ENCODE peak calls at places on chromosome 9, in six cellular contexts. R, Y, L, C, O and P are unnamed samples.

GRCh38 chr9:94031380-94031779 is 52.9 kb upstream of the PTPDC1 start:
- DNase-seq in R (no peak), Y (no peak), L (no peak), C (peak; percentile 12), O (peak; percentile 43), P (no peak)

GRCh38 chr9:106017198-106017740 is 322.9 kb downstream of the TMEM38B start:
- DNase-seq in R (no peak), Y (no peak), L (no peak), C (no peak), O (no peak), P (no peak)

GRCh38 chr9:135947582-135947981 is 13.6 kb downstream of the UBAC1 start:
- DNase-seq in R (no peak), Y (no peak), L (no peak), C (no peak), O (no peak), P (no peak)

GRCh38 chr9:126125577-126125976 is 201.1 kb upstream of the MVB12B start:
- DNase-seq in R (no peak), Y (no peak), L (no peak), C (no peak), O (no peak), P (no peak)

GRCh38 chr9:38371495-38371894 is 21.0 kb upstream of the ALDH1B1 start:
- DNase-seq in R (peak; percentile 35), Y (peak; percentile 34), L (peak; percentile 27), C (peak; percentile 55), O (peak; percentile 68), P (peak; percentile 52)

GRCh38 chr9:132020272-132020671 is 59.4 kb downstream of the MED27 start:
- DNase-seq in R (no peak), Y (no peak), L (no peak), C (no peak), O (no peak), P (no peak)

GRCh38 chr9:119004618-119004990 is 364.6 kb downstream of the BRINP1 start:
- DNase-seq in R (no peak), Y (peak; percentile 86), L (peak; percentile 6), C (peak; percentile 90), O (no peak), P (peak; percentile 57)

GRCh38 chr9:5437254-5438216 is at the start of gene PLGRKT:
- DNase-seq in R (peak; percentile 98), Y (peak; percentile 88), L (peak; percentile 87), C (peak; percentile 93), O (peak; percentile 82), P (peak; percentile 89)

GRCh38 chr9:123568691-123569342 is 212.8 kb downstream of the CRB2 start:
- DNase-seq in R (no peak), Y (peak; percentile 57), L (peak; percentile 50), C (peak; percentile 60), O (no peak), P (no peak)

GRCh38 chr9:121498487-121499176 is 1.0 kb downstream of the GGTA1 start:
- DNase-seq in R (peak; percentile 18), Y (no peak), L (peak; percentile 42), C (peak; percentile 8), O (no peak), P (peak; percentile 43)

GRCh38 chr9:136659861-136660784 is 2.6 kb upstream of the EGFL7 start:
- DNase-seq in R (no peak), Y (no peak), L (no peak), C (no peak), O (no peak), P (no peak)

GRCh38 chr9:95552814-95553546 is 36.2 kb upstream of the PTCH1 start:
- DNase-seq in R (peak; percentile 74), Y (no peak), L (no peak), C (no peak), O (peak; percentile 12), P (no peak)

GRCh38 chr9:127201071-127201541 is 63.5 kb upstream of the GARNL3 start:
- DNase-seq in R (no peak), Y (no peak), L (peak; percentile 29), C (peak; percentile 27), O (no peak), P (no peak)

GRCh38 chr9:77457916-77458592 is 190.1 kb downstream of the GNA14 start:
- DNase-seq in R (peak; percentile 86), Y (peak; percentile 47), L (peak; percentile 60), C (peak; percentile 61), O (peak; percentile 68), P (peak; percentile 42)

GRCh38 chr9:37348917-37349316 is 73.6 kb upstream of the GRHPR start:
- DNase-seq in R (no peak), Y (no peak), L (no peak), C (no peak), O (no peak), P (no peak)

GRCh38 chr9:116322521-116322920 is 168.9 kb downstream of the PAPPA start:
- DNase-seq in R (no peak), Y (no peak), L (peak; percentile 35), C (no peak), O (no peak), P (no peak)

GRCh38 chr9:98850851-98851729 is 43.6 kb downstream of the GALNT12 start:
- DNase-seq in R (peak; percentile 92), Y (no peak), L (no peak), C (no peak), O (peak; percentile 85), P (no peak)

GRCh38 chr9:129932303-129933151 is 97.3 kb downstream of the USP20 start:
- DNase-seq in R (peak; percentile 25), Y (peak; percentile 56), L (peak; percentile 10), C (peak; percentile 68), O (no peak), P (no peak)
- H3K4me1 ChIP-seq in R (peaks cover 9% of the 10 kb centered on the region), Y (peaks cover 8% of the 10 kb centered on the region), L (peaks cover 19% of the 10 kb centered on the region), C (peaks cover 3% of the 10 kb centered on the region), O (peaks cover 31% of the 10 kb centered on the region), P (no peaks in the 10 kb centered on the region)

GRCh38 chr9:20552874-20553624 is 69.2 kb downstream of the MLLT3 start:
- DNase-seq in R (no peak), Y (peak; percentile 50), L (peak; percentile 25), C (peak; percentile 62), O (no peak), P (no peak)

GRCh38 chr9:20550326-20550725 is 72.0 kb downstream of the MLLT3 start:
- DNase-seq in R (no peak), Y (no peak), L (no peak), C (no peak), O (no peak), P (no peak)

GRCh38 chr9:20551236-20551635 is 71.1 kb downstream of the MLLT3 start:
- DNase-seq in R (peak; percentile 47), Y (no peak), L (peak; percentile 17), C (peak; percentile 36), O (no peak), P (peak; percentile 58)

GRCh38 chr9:20553750-20554149 is 68.5 kb downstream of the MLLT3 start:
- DNase-seq in R (no peak), Y (no peak), L (no peak), C (no peak), O (no peak), P (no peak)

GRCh38 chr9:20551835-20552234 is 70.5 kb downstream of the MLLT3 start:
- DNase-seq in R (no peak), Y (no peak), L (no peak), C (no peak), O (no peak), P (no peak)
- H3K4me2 ChIP-seq in R (no peak overlapping the region), Y (no peak overlapping the region), L (no peak overlapping the region), C (no peak overlapping the region), O (no peak overlapping the region), P (no peak overlapping the region)

GRCh38 chr9:113619156-113619861 is 155.8 kb downstream of the RGS3 start:
- DNase-seq in R (no peak), Y (no peak), L (no peak), C (no peak), O (no peak), P (no peak)
- H3K4me1 ChIP-seq in R (peaks cover 17% of the 10 kb centered on the region), Y (peaks cover 71% of the 10 kb centered on the region), L (peaks cover 40% of the 10 kb centered on the region), C (peaks cover 46% of the 10 kb centered on the region), O (no peaks in the 10 kb centered on the region), P (peaks cover 56% of the 10 kb centered on the region)

GRCh38 chr9:70410368-70410767 is 4.1 kb downstream of the KLF9 start:
- DNase-seq in R (no peak), Y (peak; percentile 60), L (peak; percentile 65), C (peak; percentile 74), O (no peak), P (peak; percentile 25)
- H3K4me2 ChIP-seq in R (no peak overlapping the region), Y (peak overlapping the region; percentile 88), L (peak overlapping the region; percentile 89), C (peak overlapping the region; percentile 49), O (peak overlapping the region; percentile 95), P (peak overlapping the region; percentile 89)

GRCh38 chr9:134335490-134336173 is 9.4 kb downstream of the RXRA start:
- DNase-seq in R (no peak), Y (no peak), L (no peak), C (no peak), O (no peak), P (no peak)

GRCh38 chr9:134333234-134333873 is 7.1 kb downstream of the RXRA start:
- DNase-seq in R (no peak), Y (no peak), L (no peak), C (no peak), O (no peak), P (no peak)

GRCh38 chr9:134333874-134334581 is 7.8 kb downstream of the RXRA start:
- DNase-seq in R (no peak), Y (no peak), L (no peak), C (no peak), O (no peak), P (no peak)

GRCh38 chr9:134336174-134336705 is 10.0 kb downstream of the RXRA start:
- DNase-seq in R (no peak), Y (no peak), L (no peak), C (no peak), O (no peak), P (no peak)

GRCh38 chr9:134335095-134335489 is 8.8 kb downstream of the RXRA start:
- DNase-seq in R (no peak), Y (no peak), L (peak; percentile 43), C (no peak), O (no peak), P (peak; percentile 78)
- H3K4me1 ChIP-seq in R (no peaks in the 10 kb centered on the region), Y (peaks cover 11% of the 10 kb centered on the region), L (peaks cover 42% of the 10 kb centered on the region), C (peaks cover under 1% of the 10 kb centered on the region), O (peaks cover 27% of the 10 kb centered on the region), P (peaks cover 37% of the 10 kb centered on the region)

GRCh38 chr9:13446935-13447334 is 167.4 kb upstream of the MPDZ start:
- DNase-seq in R (no peak), Y (no peak), L (no peak), C (no peak), O (no peak), P (no peak)
- H3K4me2 ChIP-seq in R (no peak overlapping the region), Y (no peak overlapping the region), L (no peak overlapping the region), C (no peak overlapping the region), O (no peak overlapping the region), P (peak overlapping the region; percentile 22)

DNA sequence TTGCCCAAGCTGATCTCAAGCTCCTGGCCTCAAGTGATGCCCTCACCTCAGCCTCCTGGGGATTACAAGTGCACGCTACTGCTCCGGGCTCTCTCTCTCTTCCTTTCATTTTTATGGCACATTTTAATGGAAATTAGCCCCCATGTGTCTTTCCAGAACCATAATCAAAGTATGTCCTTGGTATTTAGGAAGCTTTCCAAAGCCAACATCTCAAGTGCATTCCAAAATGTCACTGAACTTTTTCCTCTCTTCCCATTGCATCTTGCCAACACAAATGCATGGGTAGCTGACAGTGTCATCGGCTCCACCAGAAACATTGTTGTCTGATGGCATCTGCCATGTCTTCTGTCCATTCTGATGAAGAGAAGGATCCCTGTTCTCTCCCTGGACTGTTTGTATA is 90.5 kb upstream of the ANXA1 start:
- DNase-seq in R (no peak), Y (no peak), L (no peak), C (no peak), O (no peak), P (no peak)
- H3K4me1 ChIP-seq in R (no peaks in the 10 kb centered on the region), Y (no peaks in the 10 kb centered on the region), L (no peaks in the 10 kb centered on the region), C (no peaks in the 10 kb centered on the region), O (no peaks in the 10 kb centered on the region), P (no peaks in the 10 kb centered on the region)